ENCODE peak calls at places on chromosomes 5 and 9, in four cellular contexts. I is IMR-90, Y is neuronal stem cell, A is H1. H is an unnamed sample.

GRCh38 chr5:157559301-157559700 is 16.3 kb downstream of the ADAM19 start:
- DNase-seq in I (peak; percentile 67), Y (no peak), A (no peak), H (peak; percentile 54)

GRCh38 chr9:120863833-120864232 is 13.2 kb downstream of the PHF19 start:
- DNase-seq in I (no peak), Y (no peak), A (no peak), H (no peak)

GRCh38 chr5:172421-172820 is 18.9 kb upstream of the LRRC14B start:
- DNase-seq in I (no peak), Y (no peak), A (no peak), H (no peak)

GRCh38 chr5:154000703-154001102 is 38.0 kb downstream of the FAM114A2 start:
- DNase-seq in I (no peak), Y (no peak), A (no peak), H (no peak)

GRCh38 chr5:171264842-171265241 is 44.2 kb upstream of the TLX3 start:
- DNase-seq in I (no peak), Y (no peak), A (no peak), H (no peak)

GRCh38 chr5:69512740-69513260 is 20.2 kb downstream of the OCLN start:
- DNase-seq in I (peak; percentile 93), Y (no peak), A (no peak), H (peak; percentile 58)

GRCh38 chr5:3010953-3011763 is 259.7 kb upstream of the IRX2 start:
- DNase-seq in I (no peak), Y (no peak), A (peak; percentile 10), H (no peak)

GRCh38 chr5:54944364-54944763 is 41.0 kb downstream of the ESM1 start:
- DNase-seq in I (peak; percentile 58), Y (no peak), A (no peak), H (peak; percentile 45)

GRCh38 chr5:94793113-94793815 is 174.8 kb downstream of the SLF1 start:
- DNase-seq in I (peak; percentile 92), Y (no peak), A (no peak), H (peak; percentile 99)

GRCh38 chr5:90606539-90606938 is 47.9 kb downstream of the ADGRV1 start:
- DNase-seq in I (no peak), Y (no peak), A (no peak), H (no peak)

GRCh38 chr5:140827704-140828401 is at the start of gene PCDHA6:
- DNase-seq in I (no peak), Y (no peak), A (no peak), H (peak; percentile 62)

GRCh38 chr5:36689225-36689624 is 82.8 kb downstream of the SLC1A3 start:
- DNase-seq in I (peak; percentile 61), Y (no peak), A (no peak), H (no peak)

GRCh38 chr9:28956111-28956880 is 1383.0 kb upstream of the C9orf72 start:
- DNase-seq in I (no peak), Y (no peak), A (no peak), H (no peak)

GRCh38 chr5:72402381-72402890 is 82.3 kb downstream of the PTCD2 start:
- DNase-seq in I (peak; percentile 85), Y (no peak), A (no peak), H (no peak)

GRCh38 chr9:76810377-76810957 is 46.2 kb downstream of the PCA3 start:
- DNase-seq in I (peak; percentile 72), Y (peak; percentile 52), A (peak; percentile 62), H (peak; percentile 66)

GRCh38 chr5:65163698-65164097 is 318.0 kb downstream of the ADAMTS6 start:
- DNase-seq in I (peak; percentile 85), Y (no peak), A (no peak), H (no peak)

GRCh38 chr5:73911761-73912393 is 285.9 kb downstream of the ARHGEF28 start:
- DNase-seq in I (peak; percentile 41), Y (no peak), A (no peak), H (peak; percentile 65)

GRCh38 chr9:35570709-35571108 is 34.4 kb upstream of the TESK1 start:
- DNase-seq in I (no peak), Y (no peak), A (no peak), H (no peak)

GRCh38 chr9:97415146-97415545 is 3.2 kb downstream of the TDRD7 start:
- DNase-seq in I (no peak), Y (no peak), A (no peak), H (no peak)

GRCh38 chr5:146722361-146722779 is 156.2 kb downstream of the PPP2R2B start:
- DNase-seq in I (peak; percentile 16), Y (no peak), A (no peak), H (peak; percentile 11)

GRCh38 chr9:22446589-22446949 is at the start of gene DMRTA1:
- DNase-seq in I (peak; percentile 25), Y (no peak), A (no peak), H (peak; percentile 73)
- H2BK5ac ChIP-seq in I (no peak within 1 kb of the TSS), Y (peak within 1 kb of the TSS; percentile 75), A (peak within 1 kb of the TSS; percentile 22), H (peak within 1 kb of the TSS; percentile 82)

GRCh38 chr9:92716557-92716956 is 46.6 kb upstream of the IPPK start:
- DNase-seq in I (peak; percentile 21), Y (peak; percentile 48), A (peak; percentile 100), H (peak; percentile 51)

GRCh38 chr9:92718086-92719001 is 46.3 kb downstream of the BICD2 start:
- DNase-seq in I (no peak), Y (no peak), A (peak; percentile 40), H (no peak)

GRCh38 chr9:92715488-92716231 is 45.7 kb upstream of the IPPK start:
- DNase-seq in I (no peak), Y (no peak), A (peak; percentile 30), H (no peak)

GRCh38 chr9:92719028-92719647 is 45.5 kb downstream of the BICD2 start:
- DNase-seq in I (no peak), Y (no peak), A (peak; percentile 33), H (no peak)

DNA sequence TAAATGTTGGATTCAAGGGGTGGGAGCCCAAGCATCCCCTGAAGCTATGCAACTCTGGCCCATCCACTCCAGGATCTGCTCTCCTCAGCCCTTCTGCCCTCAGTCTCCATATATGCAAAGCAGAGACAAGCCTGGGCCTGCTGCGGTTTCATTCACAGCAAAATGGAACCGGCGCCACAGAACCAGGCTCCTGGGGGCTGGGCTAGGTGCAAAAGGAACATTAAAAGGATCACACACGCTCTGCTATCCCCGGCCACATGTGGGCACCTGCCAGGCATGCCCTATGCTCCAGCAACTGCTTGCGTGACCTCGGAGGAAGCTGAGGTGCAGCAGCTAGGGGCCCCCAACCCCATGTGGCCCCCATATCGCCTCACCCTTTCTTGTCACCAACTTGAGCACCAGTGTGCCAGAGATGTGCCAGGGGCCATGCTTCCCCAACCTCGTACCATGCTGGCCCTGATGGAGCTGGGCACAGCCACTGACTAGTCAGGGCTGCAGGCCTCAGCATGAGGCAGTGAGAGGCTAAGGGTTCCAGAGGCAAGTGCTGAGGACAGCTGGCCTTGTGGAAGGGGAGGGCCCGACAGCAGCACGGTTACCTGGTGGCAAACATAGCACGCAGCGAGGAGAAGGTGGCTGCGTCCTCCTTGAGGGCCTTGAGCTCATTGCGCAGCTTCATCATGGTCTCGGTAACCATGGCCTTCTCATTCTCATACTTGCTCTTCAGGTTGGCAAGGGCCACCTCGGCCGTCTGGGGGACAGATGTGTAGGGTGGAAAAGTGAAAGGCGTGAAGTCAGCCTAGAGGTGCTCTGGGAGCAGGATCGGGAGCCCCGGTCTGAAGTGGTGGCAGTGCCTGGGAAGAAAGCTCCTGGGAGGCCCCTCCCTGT is 47.2 kb downstream of the BICD2 start:
- DNase-seq in I (no peak), Y (no peak), A (peak; percentile 35), H (no peak)
- H3K4me3 ChIP-seq in I (no peak overlapping the region), Y (no peak overlapping the region), A (no peak overlapping the region), H (no peak overlapping the region)

DNA sequence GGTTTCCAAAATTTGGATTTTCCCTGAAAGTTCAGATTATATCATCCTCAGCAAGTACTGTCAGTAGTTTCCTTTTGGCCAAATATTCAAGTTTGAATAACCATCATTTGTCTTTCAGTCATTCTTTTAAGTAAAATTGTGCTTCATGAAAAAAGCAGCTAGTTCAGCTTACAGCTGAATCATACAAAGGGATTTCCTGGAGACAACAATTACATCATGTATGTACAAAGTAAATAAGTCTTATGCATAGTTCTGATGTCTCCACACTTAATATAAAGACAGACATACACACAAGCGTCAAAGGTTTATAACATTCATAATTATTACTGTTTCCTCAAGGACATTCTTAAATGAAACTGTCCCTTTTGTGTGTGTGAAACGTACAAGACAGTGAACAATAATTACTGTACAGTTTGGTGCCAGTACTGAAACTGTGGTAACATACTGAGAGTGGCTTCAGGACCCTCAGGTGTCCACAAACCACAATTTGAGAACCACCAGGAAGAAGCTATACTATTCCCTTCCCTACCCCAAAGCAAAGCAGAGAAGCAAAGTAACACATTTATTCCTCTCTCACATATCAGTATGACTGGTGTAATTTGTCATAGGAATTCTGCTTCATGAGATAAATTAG is 746.6 kb downstream of the TAF11L14 start:
- DNase-seq in I (no peak), Y (no peak), A (no peak), H (no peak)
- H3K36me3 ChIP-seq in I (no peaks in the 10 kb centered on the region), Y (no peaks in the 10 kb centered on the region), A (no peaks in the 10 kb centered on the region), H (no peaks in the 10 kb centered on the region)

GRCh38 chr5:156314416-156314815 is 12.5 kb upstream of the SGCD start:
- DNase-seq in I (no peak), Y (no peak), A (no peak), H (no peak)
- H2BK5ac ChIP-seq in I (no peak overlapping the region), Y (no peak overlapping the region), A (no peak overlapping the region), H (no peak overlapping the region)

DNA sequence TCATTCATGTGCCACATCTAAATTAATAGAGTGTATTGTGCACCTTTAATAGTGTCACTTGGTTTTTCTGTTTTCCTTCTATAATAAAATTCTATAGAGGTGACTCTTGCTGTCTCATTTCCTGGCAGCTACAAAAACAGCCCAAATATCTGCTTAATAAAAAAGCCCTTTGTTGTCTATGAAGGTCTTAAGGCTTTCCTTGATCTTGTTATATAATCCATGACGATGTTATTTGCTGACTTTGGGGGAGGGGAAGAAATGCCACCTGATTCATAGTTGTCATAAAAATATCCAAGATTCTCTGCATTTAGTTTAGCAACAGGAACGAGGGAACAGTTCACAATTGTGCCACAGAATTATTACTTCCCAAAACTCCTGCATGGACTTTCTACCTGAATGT is 31.3 kb downstream of the CPEB4 start:
- DNase-seq in I (peak; percentile 47), Y (no peak), A (no peak), H (no peak)
- H3K4me3 ChIP-seq in I (no peak overlapping the region), Y (no peak overlapping the region), A (no peak overlapping the region), H (no peak overlapping the region)

GRCh38 chr9:26928966-26929495 is 18.0 kb downstream of the PLAA start:
- DNase-seq in I (no peak), Y (no peak), A (no peak), H (no peak)
- H3K36me3 ChIP-seq in I (peaks cover 19% of the 10 kb centered on the region), Y (peaks cover 7% of the 10 kb centered on the region), A (peaks cover 4% of the 10 kb centered on the region), H (peaks cover 18% of the 10 kb centered on the region)

GRCh38 chr9:133803028-133803585 is 65.0 kb upstream of the SARDH start:
- DNase-seq in I (peak; percentile 33), Y (no peak), A (no peak), H (peak; percentile 58)
- H2BK5ac ChIP-seq in I (no peak overlapping the region), Y (peak overlapping the region; percentile 33), A (no peak overlapping the region), H (no peak overlapping the region)

GRCh38 chr9:130846487-130847305 is 11.6 kb downstream of the ABL1 start:
- DNase-seq in I (peak; percentile 80), Y (no peak), A (no peak), H (peak; percentile 86)
- H3K4me3 ChIP-seq in I (peak overlapping the region; percentile 16), Y (no peak overlapping the region), A (no peak overlapping the region), H (no peak overlapping the region)

GRCh38 chr9:135816179-135816970 is 91.0 kb downstream of the CAMSAP1 start:
- DNase-seq in I (no peak), Y (no peak), A (no peak), H (no peak)
- H3K36me3 ChIP-seq in I (peaks cover 71% of the 10 kb centered on the region), Y (peaks cover 82% of the 10 kb centered on the region), A (peaks cover 26% of the 10 kb centered on the region), H (peaks cover 80% of the 10 kb centered on the region)

GRCh38 chr9:711761-712523 is 129.6 kb upstream of the DMRT1 start:
- DNase-seq in I (no peak), Y (no peak), A (no peak), H (no peak)
- H2BK5ac ChIP-seq in I (no peak overlapping the region), Y (no peak overlapping the region), A (no peak overlapping the region), H (no peak overlapping the region)